ENCODE peak calls at places on chromosomes 7 and 10, in five cellular contexts. Q is HepG2, J is SK-N-SH, O is GM12878, T is K562. R is an unnamed sample.
A peak's percentile ranks its signal among the peaks of the same experiment; 100 is the strongest.

GRCh38 chr10:28769147-28769604 is 91.9 kb downstream of the BAMBI start:
- DNase-seq in Q (peak; percentile 86), J (no peak), O (no peak), T (no peak), R (no peak)

GRCh38 chr7:112873831-112874553 is 83.8 kb upstream of the TMEM168 start:
- DNase-seq in Q (no peak), J (no peak), O (peak; percentile 4), T (no peak), R (no peak)

GRCh38 chr7:91367812-91368578 is 103.8 kb downstream of the FZD1 start:
- DNase-seq in Q (no peak), J (no peak), O (no peak), T (no peak), R (no peak)

GRCh38 chr7:155270876-155271275 is 26.8 kb upstream of the INSIG1 start:
- DNase-seq in Q (no peak), J (no peak), O (no peak), T (no peak), R (no peak)

GRCh38 chr7:12705878-12706277 is 18.4 kb downstream of the ARL4A start:
- DNase-seq in Q (no peak), J (no peak), O (no peak), T (no peak), R (no peak)

GRCh38 chr7:115561341-115562110 is 469.0 kb downstream of the TFEC start:
- DNase-seq in Q (no peak), J (no peak), O (no peak), T (no peak), R (no peak)

GRCh38 chr10:33204049-33204448 is 130.4 kb downstream of the NRP1 start:
- DNase-seq in Q (no peak), J (no peak), O (no peak), T (no peak), R (no peak)

GRCh38 chr7:157279679-157279972 is 57.2 kb upstream of the DNAJB6 start:
- DNase-seq in Q (no peak), J (no peak), O (no peak), T (no peak), R (no peak)

GRCh38 chr7:128259131-128260056 is 18.3 kb downstream of the LEP start:
- DNase-seq in Q (no peak), J (no peak), O (no peak), T (peak; percentile 30), R (peak; percentile 12)

GRCh38 chr10:114315566-114316420 is 76.7 kb downstream of the VWA2 start:
- DNase-seq in Q (no peak), J (no peak), O (no peak), T (no peak), R (no peak)

GRCh38 chr10:123135415-123136141 is at the start of gene HMX3:
- DNase-seq in Q (no peak), J (peak; percentile 57), O (no peak), T (peak; percentile 86), R (no peak)

DNA sequence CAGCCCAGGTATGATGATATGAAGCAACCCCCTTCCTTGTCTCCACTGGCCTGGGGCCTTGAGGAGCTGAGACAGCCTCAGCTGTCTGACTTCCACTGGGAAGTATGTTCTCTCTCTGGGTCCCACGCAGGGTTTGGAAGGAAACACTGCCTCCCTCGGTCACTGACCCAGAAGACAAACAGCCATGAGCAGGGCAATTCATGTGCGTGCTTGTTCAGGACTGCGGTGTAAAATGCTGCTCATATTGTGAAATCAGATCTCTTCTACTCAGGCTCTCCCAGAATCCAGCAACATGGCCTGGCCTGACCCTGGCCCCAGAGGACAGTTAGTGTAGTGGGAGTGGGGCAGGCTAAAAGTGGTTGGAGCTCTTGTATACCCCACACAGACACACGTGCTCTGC is 2.8 kb downstream of the CLCN1 start:
- DNase-seq in Q (peak; percentile 20), J (no peak), O (no peak), T (no peak), R (no peak)
- TF ChIP-seq ZBTB33 in Q (no peak), J (no peak), O (no peak), T (no peak), R (no peak)

DNA sequence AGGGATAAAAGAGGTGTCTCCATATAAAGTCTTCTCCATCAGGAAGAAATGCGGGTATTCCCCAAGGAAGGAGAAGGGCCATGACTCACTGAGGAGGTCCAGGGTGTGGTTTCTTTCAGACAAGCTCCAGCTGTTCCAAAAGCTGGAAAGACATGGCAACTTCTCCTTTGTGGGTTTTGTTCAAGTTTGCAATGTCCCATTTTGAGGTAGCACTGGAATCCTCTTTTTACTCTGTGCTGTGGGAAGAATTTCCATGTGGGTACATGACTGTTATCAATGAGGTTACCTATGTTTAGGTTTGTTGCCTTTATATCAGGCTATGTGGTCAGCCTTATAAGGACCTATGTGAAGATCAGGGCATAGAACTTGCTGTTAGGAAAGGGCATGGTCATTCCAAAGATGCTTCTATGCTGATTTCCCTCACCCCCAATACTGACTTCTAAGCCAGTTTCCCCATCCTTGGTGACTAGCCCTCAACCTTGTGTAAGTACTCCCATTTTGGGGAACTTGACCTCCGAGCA is 697.4 kb downstream of the INHBA start:
- DNase-seq in Q (no peak), J (no peak), O (no peak), T (no peak), R (no peak)
- H3K27ac ChIP-seq in Q (no peak overlapping the region), J (no peak overlapping the region), O (no peak overlapping the region), T (no peak overlapping the region), R (no peak overlapping the region)

GRCh38 chr10:22135591-22135990 is 82.2 kb downstream of the EBLN1 start:
- DNase-seq in Q (no peak), J (no peak), O (no peak), T (no peak), R (no peak)

GRCh38 chr10:22137542-22137941 is 80.3 kb downstream of the EBLN1 start:
- DNase-seq in Q (no peak), J (no peak), O (no peak), T (no peak), R (no peak)

DNA sequence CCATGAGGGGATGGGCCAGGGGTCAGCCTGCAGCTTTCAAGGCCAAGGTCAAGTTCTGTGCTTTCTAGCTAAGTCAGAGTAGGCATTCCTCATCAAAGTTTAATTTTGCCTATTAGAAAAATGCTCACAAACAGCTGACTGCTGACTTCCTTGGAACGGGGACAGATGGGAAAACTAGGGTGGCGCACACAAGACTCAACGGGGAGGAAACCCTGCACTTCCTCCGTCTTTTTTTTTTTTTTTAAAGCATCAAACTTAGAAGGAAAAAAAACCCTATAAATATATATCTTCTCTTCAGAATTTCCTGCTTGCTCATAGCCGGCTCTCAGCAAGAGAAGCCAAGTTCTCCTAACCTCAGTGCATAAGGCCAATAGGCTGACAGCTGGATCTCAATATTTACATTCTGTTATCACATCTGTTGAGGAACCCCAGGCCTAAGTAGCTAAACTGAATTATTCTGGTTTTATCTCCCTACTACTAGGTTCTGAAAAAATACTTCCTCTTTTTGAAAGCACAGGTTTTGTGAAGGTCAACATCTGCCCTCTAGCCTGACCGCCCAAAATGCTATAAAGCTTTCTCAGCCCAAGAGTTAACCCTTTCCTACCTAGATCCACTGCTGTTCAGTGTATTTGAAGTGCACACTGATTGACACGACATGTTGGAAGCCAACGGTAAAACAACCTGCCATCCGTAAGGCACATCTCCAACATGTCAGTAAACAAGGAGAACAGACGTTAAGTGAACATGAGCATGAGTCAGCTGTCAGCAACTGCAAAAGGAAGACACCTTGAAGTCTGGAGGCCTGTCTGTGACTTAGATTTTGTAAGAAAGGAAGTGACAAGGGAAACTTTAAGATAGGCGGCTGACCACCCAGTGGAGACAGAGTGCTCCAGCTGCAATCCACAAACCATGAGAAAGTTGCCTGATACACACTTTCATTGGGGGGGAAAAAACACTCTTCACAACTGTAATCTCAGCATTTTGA is 83.9 kb downstream of the EBLN1 start:
- DNase-seq in Q (no peak), J (peak; percentile 77), O (no peak), T (peak; percentile 83), R (no peak)
- TF ChIP-seq ZBTB33 in Q (no peak), J (no peak), O (no peak), T (peak; percentile 55), R (no peak)

GRCh38 chr10:7302393-7303054 is 108.3 kb downstream of the SFMBT2 start:
- DNase-seq in Q (no peak), J (no peak), O (no peak), T (no peak), R (no peak)
- H3K27ac ChIP-seq in Q (no peak overlapping the region), J (no peak overlapping the region), O (no peak overlapping the region), T (no peak overlapping the region), R (no peak overlapping the region)

GRCh38 chr10:121322046-121322445 is 276.2 kb downstream of the FGFR2 start:
- DNase-seq in Q (no peak), J (no peak), O (no peak), T (no peak), R (no peak)
- TF ChIP-seq ZBTB33 in Q (no peak), J (no peak), O (no peak), T (no peak), R (no peak)